ENCODE peak calls at places on chromosome 18, in five cellular contexts. One of them, this sample, is unnamed.

GRCh38 chr18:68679531-68679930 is 35.4 kb downstream of the TMX3 start:
- DNase-seq in heart left ventricle: no peak
- DNase-seq in SK-N-SH: no peak
- DNase-seq in astrocyte of the spinal cord: no peak
- DNase-seq in uterus: no peak
- DNase-seq in this sample: no peak

GRCh38 chr18:59279193-59279592 is 5.9 kb upstream of the RAX start:
- DNase-seq in heart left ventricle: no peak
- DNase-seq in SK-N-SH: no peak
- DNase-seq in astrocyte of the spinal cord: no peak
- DNase-seq in uterus: no peak
- DNase-seq in this sample: no peak

GRCh38 chr18:77067315-77068061 is 65.1 kb downstream of the MBP start:
- DNase-seq in heart left ventricle: no peak
- DNase-seq in SK-N-SH: no peak
- DNase-seq in astrocyte of the spinal cord: peak; percentile 96
- DNase-seq in uterus: peak; percentile 66
- DNase-seq in this sample: no peak

GRCh38 chr18:48018806-48019295 is 88.4 kb upstream of the SMAD2 start:
- DNase-seq in heart left ventricle: no peak
- DNase-seq in SK-N-SH: no peak
- DNase-seq in astrocyte of the spinal cord: no peak
- DNase-seq in uterus: no peak
- DNase-seq in this sample: no peak

GRCh38 chr18:56795381-56795780 is 144.2 kb downstream of the WDR7 start:
- DNase-seq in heart left ventricle: no peak
- DNase-seq in SK-N-SH: no peak
- DNase-seq in astrocyte of the spinal cord: peak; percentile 9
- DNase-seq in uterus: no peak
- DNase-seq in this sample: no peak

GRCh38 chr18:69717586-69717985 is 230.1 kb downstream of the CD226 start:
- DNase-seq in heart left ventricle: no peak
- DNase-seq in SK-N-SH: no peak
- DNase-seq in astrocyte of the spinal cord: no peak
- DNase-seq in uterus: no peak
- DNase-seq in this sample: no peak

GRCh38 chr18:57352271-57352701 is at the start of gene ST8SIA3:
- DNase-seq in heart left ventricle: no peak
- DNase-seq in SK-N-SH: peak; percentile 80
- DNase-seq in astrocyte of the spinal cord: no peak
- DNase-seq in uterus: no peak
- DNase-seq in this sample: no peak

GRCh38 chr18:40016405-40016804 is 1938.6 kb upstream of the PIK3C3 start:
- DNase-seq in heart left ventricle: no peak
- DNase-seq in SK-N-SH: no peak
- DNase-seq in astrocyte of the spinal cord: no peak
- DNase-seq in uterus: no peak
- DNase-seq in this sample: no peak

GRCh38 chr18:77207540-77207939 is 42.1 kb upstream of the GALR1 start:
- DNase-seq in heart left ventricle: peak; percentile 46
- DNase-seq in SK-N-SH: peak; percentile 64
- DNase-seq in astrocyte of the spinal cord: peak; percentile 74
- DNase-seq in uterus: peak; percentile 86
- DNase-seq in this sample: no peak

GRCh38 chr18:52326001-52326400 is 14.0 kb upstream of the DCC start:
- DNase-seq in heart left ventricle: no peak
- DNase-seq in SK-N-SH: no peak
- DNase-seq in astrocyte of the spinal cord: peak; percentile 61
- DNase-seq in uterus: no peak
- DNase-seq in this sample: no peak

GRCh38 chr18:69518989-69519388 is 118.3 kb downstream of the DOK6 start:
- DNase-seq in heart left ventricle: no peak
- DNase-seq in SK-N-SH: no peak
- DNase-seq in astrocyte of the spinal cord: no peak
- DNase-seq in uterus: no peak
- DNase-seq in this sample: no peak

GRCh38 chr18:68024716-68025115 is 508.2 kb upstream of the DSEL start:
- DNase-seq in heart left ventricle: no peak
- DNase-seq in SK-N-SH: no peak
- DNase-seq in astrocyte of the spinal cord: no peak
- DNase-seq in uterus: no peak
- DNase-seq in this sample: no peak

GRCh38 chr18:34709631-34710429 is at the start of gene DTNA:
- DNase-seq in heart left ventricle: no peak
- DNase-seq in SK-N-SH: peak; percentile 18
- DNase-seq in astrocyte of the spinal cord: peak; percentile 96
- DNase-seq in uterus: no peak
- DNase-seq in this sample: no peak

GRCh38 chr18:63302647-63303405 is 16.7 kb downstream of the BCL2 start:
- DNase-seq in heart left ventricle: no peak
- DNase-seq in SK-N-SH: no peak
- DNase-seq in astrocyte of the spinal cord: no peak
- DNase-seq in uterus: no peak
- DNase-seq in this sample: no peak

GRCh38 chr18:34773961-34774754 is 64.1 kb downstream of the DTNA start:
- DNase-seq in heart left ventricle: peak; percentile 44
- DNase-seq in SK-N-SH: peak; percentile 54
- DNase-seq in astrocyte of the spinal cord: peak; percentile 51
- DNase-seq in uterus: peak; percentile 36
- DNase-seq in this sample: no peak

GRCh38 chr18:77765468-77765867 is 515.8 kb downstream of the GALR1 start:
- DNase-seq in heart left ventricle: no peak
- DNase-seq in SK-N-SH: peak; percentile 34
- DNase-seq in astrocyte of the spinal cord: peak; percentile 2
- DNase-seq in uterus: no peak
- DNase-seq in this sample: no peak

GRCh38 chr18:12328179-12328823 is 20.3 kb downstream of the TUBB6 start:
- DNase-seq in heart left ventricle: no peak
- DNase-seq in SK-N-SH: no peak
- DNase-seq in astrocyte of the spinal cord: no peak
- DNase-seq in uterus: no peak
- DNase-seq in this sample: no peak
- TF ChIP-seq CTCF in heart left ventricle: no peak
- TF ChIP-seq CTCF in SK-N-SH: no peak
- TF ChIP-seq CTCF in astrocyte of the spinal cord: no peak
- TF ChIP-seq CTCF in uterus: no peak
- TF ChIP-seq CTCF in this sample: no peak

GRCh38 chr18:21481739-21482138 is 118.8 kb downstream of the ESCO1 start:
- DNase-seq in heart left ventricle: no peak
- DNase-seq in SK-N-SH: no peak
- DNase-seq in astrocyte of the spinal cord: no peak
- DNase-seq in uterus: no peak
- DNase-seq in this sample: no peak

GRCh38 chr18:21484851-21485636 is 115.5 kb downstream of the ESCO1 start:
- DNase-seq in heart left ventricle: no peak
- DNase-seq in SK-N-SH: no peak
- DNase-seq in astrocyte of the spinal cord: peak; percentile 34
- DNase-seq in uterus: no peak
- DNase-seq in this sample: no peak

GRCh38 chr18:21474621-21475020 is 125.9 kb downstream of the ESCO1 start:
- DNase-seq in heart left ventricle: no peak
- DNase-seq in SK-N-SH: no peak
- DNase-seq in astrocyte of the spinal cord: no peak
- DNase-seq in uterus: no peak
- DNase-seq in this sample: no peak

DNA sequence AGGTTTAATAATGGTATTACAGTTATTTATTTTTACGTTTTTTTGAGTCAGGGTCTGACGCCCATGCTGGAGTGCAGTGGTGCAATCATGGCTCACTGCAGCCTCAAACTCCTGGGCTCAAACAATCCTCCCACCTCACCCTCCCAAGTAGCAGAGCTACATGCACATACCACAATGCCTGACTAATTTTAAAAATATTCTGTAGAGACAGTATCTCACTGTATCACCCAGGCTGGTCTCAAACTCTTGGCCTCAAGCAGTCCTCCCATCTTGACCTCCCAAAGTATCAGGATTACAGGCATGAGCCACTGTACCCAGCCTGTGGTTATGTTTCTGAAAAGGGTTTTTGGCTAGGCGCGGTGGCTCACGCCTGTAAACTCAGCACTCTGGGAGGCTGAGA is 120.8 kb downstream of the ESCO1 start:
- DNase-seq in heart left ventricle: no peak
- DNase-seq in SK-N-SH: no peak
- DNase-seq in astrocyte of the spinal cord: no peak
- DNase-seq in uterus: no peak
- DNase-seq in this sample: no peak
- TF ChIP-seq CTCF in heart left ventricle: no peak
- TF ChIP-seq CTCF in SK-N-SH: no peak
- TF ChIP-seq CTCF in astrocyte of the spinal cord: no peak
- TF ChIP-seq CTCF in uterus: no peak
- TF ChIP-seq CTCF in this sample: no peak

GRCh38 chr18:79681484-79682387 is 2.1 kb downstream of the CTDP1 start:
- DNase-seq in heart left ventricle: no peak
- DNase-seq in SK-N-SH: no peak
- DNase-seq in astrocyte of the spinal cord: no peak
- DNase-seq in uterus: no peak
- DNase-seq in this sample: no peak
- TF ChIP-seq CTCF in heart left ventricle: no peak
- TF ChIP-seq CTCF in SK-N-SH: no peak
- TF ChIP-seq CTCF in astrocyte of the spinal cord: no peak
- TF ChIP-seq CTCF in uterus: no peak
- TF ChIP-seq CTCF in this sample: no peak

GRCh38 chr18:50274941-50275340 is 6.4 kb downstream of the MBD1 start:
- DNase-seq in heart left ventricle: no peak
- DNase-seq in SK-N-SH: no peak
- DNase-seq in astrocyte of the spinal cord: no peak
- DNase-seq in uterus: no peak
- DNase-seq in this sample: no peak
- TF ChIP-seq CTCF in heart left ventricle: no peak
- TF ChIP-seq CTCF in SK-N-SH: no peak
- TF ChIP-seq CTCF in astrocyte of the spinal cord: no peak
- TF ChIP-seq CTCF in uterus: no peak
- TF ChIP-seq CTCF in this sample: no peak